ENCODE peak calls at places on chromosomes 7 and 10, in eight cellular contexts. R is stimulated activated CD4-positive, alpha-beta T cell treated with anti-CD3 and anti-CD28 coated beads, Interleukin-1b, Interleukin-23, amount 100 ng/mL, for 24 hours; F is GM23338; H is NCI-H2107; G is skeletal muscle cell; P is left lung; Y is NCI-H1048; Z is RPMI7951. Q is an unnamed sample.

GRCh38 chr7:67690700-67691099 is 694.1 kb downstream of the TYW1 start:
- DNase-seq in R (no peak), F (no peak), H (no peak), G (no peak), P (no peak), Y (no peak), Z (no peak), Q (no peak)

GRCh38 chr10:75607576-75607975 is 176.2 kb downstream of the LRMDA start:
- DNase-seq in R (no peak), F (no peak), H (no peak), G (no peak), P (no peak), Y (no peak), Z (no peak), Q (no peak)

GRCh38 chr10:110560012-110560411 is 7.5 kb upstream of the SMC3 start:
- DNase-seq in R (no peak), F (no peak), H (no peak), G (no peak), P (no peak), Y (no peak), Z (no peak), Q (no peak)

GRCh38 chr10:96651998-96652431 is 65.2 kb upstream of the TM9SF3 start:
- DNase-seq in R (no peak), F (no peak), H (no peak), G (no peak), P (no peak), Y (no peak), Z (no peak), Q (no peak)

GRCh38 chr10:3472705-3473078 is 300.1 kb upstream of the PITRM1 start:
- DNase-seq in R (no peak), F (no peak), H (no peak), G (no peak), P (no peak), Y (no peak), Z (peak), Q (no peak)

GRCh38 chr7:91033574-91033973 is 230.7 kb upstream of the FZD1 start:
- DNase-seq in R (no peak), F (no peak), H (no peak), G (no peak), P (no peak), Y (no peak), Z (no peak), Q (no peak)

GRCh38 chr10:51770719-51771118 is 71.3 kb upstream of the CSTF2T start:
- DNase-seq in R (no peak), F (no peak), H (no peak), G (peak), P (no peak), Y (no peak), Z (no peak), Q (no peak)

GRCh38 chr7:42161723-42162122 is 75.3 kb downstream of the GLI3 start:
- DNase-seq in R (no peak), F (no peak), H (no peak), G (peak), P (no peak), Y (no peak), Z (no peak), Q (peak)

GRCh38 chr10:78267598-78267997 is 233.9 kb downstream of the RPS24 start:
- DNase-seq in R (no peak), F (no peak), H (no peak), G (no peak), P (no peak), Y (no peak), Z (peak), Q (no peak)

GRCh38 chr7:47647213-47647985 is 65.5 kb upstream of the TNS3 start:
- DNase-seq in R (no peak), F (no peak), H (no peak), G (no peak), P (no peak), Y (no peak), Z (no peak), Q (no peak)

GRCh38 chr7:73978681-73979563 is 49.1 kb upstream of the ELN start:
- DNase-seq in R (no peak), F (peak), H (peak), G (no peak), P (no peak), Y (no peak), Z (peak), Q (peak)

GRCh38 chr10:131088619-131089018 is 222.9 kb downstream of the TCERG1L start:
- DNase-seq in R (no peak), F (peak), H (no peak), G (no peak), P (no peak), Y (no peak), Z (no peak), Q (no peak)

GRCh38 chr7:52959336-52959735 is 76.1 kb upstream of the POM121L12 start:
- DNase-seq in R (no peak), F (no peak), H (no peak), G (no peak), P (no peak), Y (no peak), Z (peak), Q (peak)

GRCh38 chr10:79142064-79142491 is 73.3 kb downstream of the ZMIZ1 start:
- DNase-seq in R (no peak), F (no peak), H (no peak), G (peak), P (no peak), Y (no peak), Z (no peak), Q (no peak)

GRCh38 chr7:18667466-18667865 is 171.9 kb downstream of the HDAC9 start:
- DNase-seq in R (no peak), F (peak), H (no peak), G (peak), P (no peak), Y (no peak), Z (peak), Q (peak)

GRCh38 chr10:79139124-79139835 is 70.5 kb downstream of the ZMIZ1 start:
- DNase-seq in R (no peak), F (no peak), H (no peak), G (peak), P (no peak), Y (no peak), Z (peak), Q (peak)

GRCh38 chr7:64755881-64756280 is 38.3 kb upstream of the ZNF138 start:
- DNase-seq in R (no peak), F (no peak), H (no peak), G (no peak), P (no peak), Y (no peak), Z (no peak), Q (no peak)

GRCh38 chr7:82166666-82167065 is 276.9 kb downstream of the CACNA2D1 start:
- DNase-seq in R (no peak), F (no peak), H (peak), G (no peak), P (no peak), Y (no peak), Z (no peak), Q (no peak)

GRCh38 chr10:46031648-46032532 is 1.5 kb upstream of the NCOA4 start:
- DNase-seq in R (no peak), F (no peak), H (no peak), G (no peak), P (no peak), Y (no peak), Z (no peak), Q (no peak)

GRCh38 chr10:91681361-91682276 is 48.7 kb upstream of the PPP1R3C start:
- DNase-seq in R (no peak), F (no peak), H (no peak), G (no peak), P (no peak), Y (no peak), Z (peak), Q (no peak)

GRCh38 chr7:111801277-111801676 is 239.0 kb upstream of the IMMP2L start:
- DNase-seq in R (no peak), F (no peak), H (no peak), G (no peak), P (no peak), Y (no peak), Z (peak), Q (no peak)

Q was measured in HT1080.